ENCODE peak calls at places on chromosomes 1 and 21, in six cellular contexts. O is AG04450; F is body of pancreas; Y is CD8-positive, alpha-beta T cell; N is aorta; B is stomach. M is an unnamed sample.

GRCh38 chr1:240582953-240583352 is 29.0 kb downstream of the GREM2 start:
- DNase-seq in O (no peak), Y (no peak), F (no peak), N (no peak), B (no peak), M (no peak)

GRCh38 chr21:44800103-44800502 is 1.5 kb downstream of the UBE2G2 start:
- DNase-seq in F (no peak), O (no peak), Y (no peak), N (no peak), B (peak), M (no peak)

GRCh38 chr1:20063861-20064292 is 6.1 kb upstream of the PLA2G5 start:
- DNase-seq in Y (no peak), O (peak), N (no peak), F (no peak), B (no peak), M (no peak)

GRCh38 chr21:30605968-30606367 is 5.1 kb downstream of the KRTAP22-1 start:
- DNase-seq in N (no peak), F (no peak), Y (no peak), O (no peak), B (no peak), M (no peak)

GRCh38 chr1:182087304-182087703 is 25.8 kb upstream of the ZNF648 start:
- DNase-seq in Y (no peak), N (no peak), B (no peak), F (no peak), O (no peak), M (peak)

GRCh38 chr1:214187152-214187900 is 93.6 kb upstream of the SMYD2 start:
- DNase-seq in B (no peak), F (no peak), O (no peak), Y (no peak), N (peak), M (no peak)

GRCh38 chr1:52550447-52550846 is 2.4 kb downstream of the TUT4 start:
- DNase-seq in O (no peak), N (no peak), F (peak), B (no peak), Y (no peak), M (peak)

GRCh38 chr1:209685835-209686234 is 10.6 kb downstream of the G0S2 start:
- DNase-seq in N (no peak), F (no peak), B (no peak), Y (no peak), O (no peak), M (peak)

GRCh38 chr1:229076217-229076616 is 194.7 kb upstream of the RAB4A start:
- DNase-seq in B (no peak), Y (no peak), N (no peak), O (no peak), F (no peak), M (no peak)

GRCh38 chr1:201850053-201850397 is 21.1 kb downstream of the IPO9 start:
- DNase-seq in F (no peak), B (no peak), O (peak), N (no peak), Y (no peak), M (no peak)

GRCh38 chr21:18493420-18493819 is 89.8 kb upstream of the TMPRSS15 start:
- DNase-seq in O (no peak), N (no peak), B (no peak), Y (no peak), F (no peak), M (no peak)
- H3K27ac ChIP-seq in O (no peak), N (no peak), B (no peak), Y (no peak), F (no peak), M (no peak)

GRCh38 chr1:11334261-11334804 is 61.3 kb downstream of the UBIAD1 start:
- DNase-seq in O (no peak), N (no peak), F (no peak), B (no peak), Y (no peak), M (no peak)

GRCh38 chr1:11335417-11336070 is 62.5 kb downstream of the UBIAD1 start:
- DNase-seq in O (no peak), B (no peak), N (no peak), Y (no peak), F (no peak), M (no peak)

GRCh38 chr1:11331874-11332546 is 59.0 kb downstream of the UBIAD1 start:
- DNase-seq in B (no peak), Y (no peak), O (no peak), F (no peak), N (no peak), M (no peak)

GRCh38 chr1:11333631-11334030 is 60.6 kb downstream of the UBIAD1 start:
- DNase-seq in F (no peak), B (no peak), N (no peak), Y (no peak), O (no peak), M (no peak)

DNA sequence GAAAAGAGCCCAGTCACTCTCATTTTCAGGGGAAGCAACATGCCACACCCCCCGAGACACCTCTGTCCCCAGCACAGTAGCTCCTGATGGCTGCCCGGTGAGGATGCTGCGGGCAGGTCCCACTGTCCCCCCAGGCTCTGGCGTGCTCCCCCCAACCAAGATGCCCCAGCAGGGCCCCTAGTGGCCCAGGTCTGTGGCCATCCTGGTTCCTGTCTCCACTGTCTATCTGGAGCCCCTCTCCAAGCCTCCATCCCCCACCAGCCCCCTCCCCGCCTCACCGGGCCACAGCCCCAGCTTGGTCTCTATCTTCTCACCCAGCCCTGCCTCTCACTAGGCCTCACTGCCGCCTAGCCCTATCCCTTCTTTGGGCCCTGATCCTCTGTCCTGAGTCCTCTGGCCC is 61.8 kb downstream of the UBIAD1 start:
- DNase-seq in O (no peak), F (no peak), N (no peak), B (no peak), Y (no peak), M (no peak)
- H3K27ac ChIP-seq in O (no peak), F (no peak), N (no peak), B (no peak), Y (no peak), M (no peak)

GRCh38 chr1:116449578-116449977 is 76.5 kb downstream of the ATP1A1 start:
- DNase-seq in N (no peak), O (no peak), Y (no peak), F (no peak), B (no peak), M (no peak)
- H3K27ac ChIP-seq in N (no peak), O (no peak), Y (no peak), F (no peak), B (no peak), M (no peak)

DNA sequence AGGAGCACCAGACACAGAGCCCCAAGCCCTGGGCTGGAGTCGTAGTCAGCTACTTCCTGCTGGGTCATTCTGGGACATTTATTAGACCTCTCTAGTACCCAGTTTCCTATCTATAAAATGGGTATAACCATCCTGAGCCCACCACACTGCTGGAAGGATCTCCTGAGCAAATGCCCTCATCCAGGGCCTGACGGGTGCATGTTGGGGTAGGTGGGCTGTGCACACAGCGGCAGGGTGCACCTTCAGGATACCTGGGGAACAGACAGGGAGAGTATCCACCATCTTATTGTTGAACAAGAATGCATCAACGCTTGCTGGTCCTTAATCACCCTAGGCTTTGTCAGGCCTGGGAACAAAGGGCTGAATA is 191.0 kb downstream of the HIVEP3 start:
- DNase-seq in O (no peak), Y (no peak), B (no peak), N (no peak), F (no peak), M (no peak)
- H3K27ac ChIP-seq in O (no peak), Y (no peak), B (no peak), N (no peak), F (no peak), M (no peak)